ENCODE peak calls at places on chromosome 11, in four cellular contexts. A is pancreas, Z is GM23248, X is thoracic aorta. E is an unnamed sample.
A peak's percentile ranks its signal among the peaks of the same experiment; 100 is the strongest.

GRCh38 chr11:29184939-29185890 is 831.6 kb downstream of the KCNA4 start:
- DNase-seq in A (no peak), Z (peak; percentile 91), X (no peak), E (no peak)

GRCh38 chr11:2293396-2294339 is 8.1 kb downstream of the C11orf21 start:
- DNase-seq in A (peak; percentile 5), Z (no peak), X (no peak), E (no peak)

GRCh38 chr11:23859087-23859486 is 637.8 kb upstream of the LUZP2 start:
- DNase-seq in A (no peak), Z (no peak), X (no peak), E (no peak)

GRCh38 chr11:73404048-73404447 is 27.8 kb downstream of the RELT start:
- DNase-seq in A (no peak), Z (peak; percentile 70), X (no peak), E (no peak)

GRCh38 chr11:34165786-34166557 is 60.5 kb downstream of the NAT10 start:
- DNase-seq in A (no peak), Z (peak; percentile 35), X (no peak), E (no peak)

GRCh38 chr11:60852060-60852638 is 3.6 kb downstream of the PTGDR2 start:
- DNase-seq in A (peak; percentile 39), Z (no peak), X (no peak), E (no peak)

GRCh38 chr11:47152126-47152952 is 24.3 kb downstream of the ARFGAP2 start:
- DNase-seq in A (no peak), Z (no peak), X (no peak), E (no peak)

GRCh38 chr11:69049490-69049867 is 747 bp downstream of the TPCN2 start:
- DNase-seq in A (no peak), Z (no peak), X (no peak), E (no peak)

GRCh38 chr11:129998107-129998506 is 4.5 kb downstream of the PRDM10 start:
- DNase-seq in A (no peak), Z (no peak), X (no peak), E (no peak)

GRCh38 chr11:75768909-75769771 is 562 bp downstream of the DGAT2 start:
- DNase-seq in A (no peak), Z (peak; percentile 16), X (no peak), E (no peak)

GRCh38 chr11:66848671-66849500 is 5.6 kb downstream of the RCE1 start:
- DNase-seq in A (peak; percentile 12), Z (no peak), X (no peak), E (no peak)

GRCh38 chr11:3044004-3044403 is 13.2 kb downstream of the CARS1 start:
- DNase-seq in A (no peak), Z (peak; percentile 64), X (no peak), E (no peak)

GRCh38 chr11:69055598-69056516 is 7.1 kb downstream of the TPCN2 start:
- DNase-seq in A (no peak), Z (no peak), X (no peak), E (no peak)

GRCh38 chr11:1224491-1225385 is 1.9 kb downstream of the MUC5B start:
- DNase-seq in A (no peak), Z (no peak), X (no peak), E (no peak)

GRCh38 chr11:110903830-110904229 is 191.6 kb upstream of the ARHGAP20 start:
- DNase-seq in A (no peak), Z (peak; percentile 30), X (no peak), E (no peak)

GRCh38 chr11:15645201-15645600 is 530.5 kb downstream of the INSC start:
- DNase-seq in A (no peak), Z (no peak), X (no peak), E (no peak)

GRCh38 chr11:21385669-21386068 is 716.3 kb downstream of the NELL1 start:
- DNase-seq in A (no peak), Z (no peak), X (no peak), E (no peak)

GRCh38 chr11:102581091-102581490 is 44.0 kb downstream of the MMP20 start:
- DNase-seq in A (no peak), Z (no peak), X (no peak), E (no peak)

GRCh38 chr11:67641302-67642147 is 2.0 kb upstream of the TBX10 start:
- DNase-seq in A (no peak), Z (no peak), X (no peak), E (no peak)

GRCh38 chr11:113628912-113629311 is 77.2 kb downstream of the TMPRSS5 start:
- DNase-seq in A (peak; percentile 38), Z (no peak), X (no peak), E (no peak)

GRCh38 chr11:76208829-76209670 is 2.7 kb upstream of the WNT11 start:
- DNase-seq in A (peak; percentile 88), Z (peak; percentile 64), X (no peak), E (peak; percentile 81)

GRCh38 chr11:1640076-1640946 is 10.7 kb downstream of the KRTAP5-5 start:
- DNase-seq in A (peak; percentile 60), Z (peak; percentile 60), X (no peak), E (no peak)

GRCh38 chr11:108122166-108122628 is 830 bp downstream of the ACAT1 start:
- DNase-seq in A (peak; percentile 37), Z (peak; percentile 57), X (no peak), E (no peak)

GRCh38 chr11:77127969-77128691 is at the start of gene MYO7A:
- DNase-seq in A (peak; percentile 86), Z (peak; percentile 47), X (no peak), E (no peak)

GRCh38 chr11:47348859-47349258 is 3.6 kb downstream of the MYBPC3 start:
- DNase-seq in A (no peak), Z (peak; percentile 31), X (no peak), E (no peak)

GRCh38 chr11:123407124-123407995 is 22.7 kb upstream of the GRAMD1B start:
- DNase-seq in A (peak; percentile 71), Z (peak; percentile 81), X (no peak), E (peak; percentile 59)

GRCh38 chr11:64585150-64585549 is 5.9 kb upstream of the SLC22A12 start:
- DNase-seq in A (no peak), Z (no peak), X (no peak), E (no peak)

GRCh38 chr11:120068114-120068573 is 69.8 kb downstream of the TRIM29 start:
- DNase-seq in A (no peak), Z (peak; percentile 60), X (no peak), E (no peak)

GRCh38 chr11:5293028-5293427 is 8.7 kb downstream of the OR51B4 start:
- DNase-seq in A (no peak), Z (no peak), X (no peak), E (no peak)

GRCh38 chr11:19951558-19952083 is 208.7 kb downstream of the DBX1 start:
- DNase-seq in A (no peak), Z (peak; percentile 72), X (no peak), E (no peak)

GRCh38 chr11:111540114-111540920 is at the start of gene LAYN:
- DNase-seq in A (no peak), Z (peak; percentile 89), X (peak; percentile 12), E (no peak)

GRCh38 chr11:31509412-31510345 is at the start of the genes ELP4 and IMMP1L:
- DNase-seq in A (peak; percentile 97), Z (peak; percentile 98), X (peak; percentile 92), E (peak; percentile 93)

GRCh38 chr11:54832676-54833075 is 126.0 kb downstream of the OR4A5 start:
- DNase-seq in A (no peak), Z (no peak), X (no peak), E (no peak)
- H3K9me3 ChIP-seq in A (no peaks in the 10 kb centered on the region), Z (peaks cover 5% of the 10 kb centered on the region), X (peaks cover 30% of the 10 kb centered on the region), E (peaks cover 38% of the 10 kb centered on the region)

GRCh38 chr11:103939694-103940093 is 96.7 kb upstream of the DDI1 start:
- DNase-seq in A (no peak), Z (no peak), X (no peak), E (no peak)
- H3K9me3 ChIP-seq in A (no peaks in the 10 kb centered on the region), Z (no peaks in the 10 kb centered on the region), X (no peaks in the 10 kb centered on the region), E (no peaks in the 10 kb centered on the region)

GRCh38 chr11:103789957-103790356 is 246.5 kb upstream of the DDI1 start:
- DNase-seq in A (no peak), Z (no peak), X (no peak), E (no peak)
- H3K9me3 ChIP-seq in A (no peaks in the 10 kb centered on the region), Z (peaks cover 7% of the 10 kb centered on the region), X (peaks cover 5% of the 10 kb centered on the region), E (no peaks in the 10 kb centered on the region)

DNA sequence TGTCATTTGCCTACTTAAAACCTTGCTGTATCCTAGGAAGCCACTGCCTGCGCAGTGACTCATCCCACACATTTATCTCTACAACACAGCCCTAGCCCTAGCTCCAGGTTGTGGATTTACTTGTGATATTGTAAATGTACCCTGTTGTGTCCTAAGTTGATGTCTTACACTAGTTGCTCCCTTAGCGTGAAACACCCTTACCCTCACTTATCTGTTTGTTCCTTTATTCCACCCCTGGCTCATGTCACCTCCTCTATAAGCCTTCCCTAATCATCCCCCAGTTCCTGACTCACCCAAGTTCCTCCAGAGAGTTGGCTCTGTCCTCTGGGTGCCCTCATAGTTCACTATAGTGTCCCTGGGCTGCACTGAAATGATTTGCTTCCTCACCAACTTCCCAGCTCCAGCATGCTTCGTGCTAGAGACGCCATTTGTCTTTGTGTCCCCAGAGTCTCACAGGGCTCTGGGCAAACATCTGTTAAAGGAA is 431.8 kb upstream of the FAT3 start:
- DNase-seq in A (no peak), Z (no peak), X (no peak), E (no peak)
- H3K9me3 ChIP-seq in A (no peaks in the 10 kb centered on the region), Z (no peaks in the 10 kb centered on the region), X (no peaks in the 10 kb centered on the region), E (no peaks in the 10 kb centered on the region)

GRCh38 chr11:96026310-96026709 is 102.4 kb upstream of the MTMR2 start:
- DNase-seq in A (no peak), Z (no peak), X (no peak), E (no peak)
- H3K9me3 ChIP-seq in A (no peaks in the 10 kb centered on the region), Z (no peaks in the 10 kb centered on the region), X (no peaks in the 10 kb centered on the region), E (no peaks in the 10 kb centered on the region)

DNA sequence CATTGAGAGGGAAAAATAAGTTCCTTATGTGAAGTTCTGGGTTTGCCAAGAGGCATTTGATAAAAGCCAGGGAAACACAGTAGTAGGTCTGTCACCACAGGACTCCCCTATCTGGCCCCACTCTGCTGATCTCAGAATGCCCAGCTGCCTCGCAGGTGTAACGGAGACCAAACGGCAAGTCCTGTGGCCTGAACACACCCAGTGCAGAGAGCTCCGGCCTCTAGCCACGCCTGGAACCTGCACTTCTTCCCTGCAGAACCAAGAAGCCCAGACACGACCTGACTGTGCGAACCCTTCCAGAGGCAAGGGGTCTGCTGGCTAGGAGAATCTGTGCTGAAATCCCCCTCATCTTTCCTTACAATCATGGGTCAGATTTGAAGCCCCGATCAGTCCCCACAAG is 432.8 kb upstream of the B3GAT1 start:
- DNase-seq in A (no peak), Z (no peak), X (no peak), E (no peak)
- H3K9me3 ChIP-seq in A (no peaks in the 10 kb centered on the region), Z (no peaks in the 10 kb centered on the region), X (no peaks in the 10 kb centered on the region), E (no peaks in the 10 kb centered on the region)

E was measured in CD4-positive, alpha-beta T cell.